ENCODE peak calls at places on chromosomes 1 and 21, in six cellular contexts. E is SW480, O is fibroblast of mammary gland, P is iPS-NIHi11, N is glomerular endothelial cell, G is thoracic aorta. B is an unnamed sample.

GRCh38 chr21:32207096-32207716 is 71.6 kb downstream of the MIS18A start:
- DNase-seq in O (no peak), G (no peak), E (no peak), P (no peak), N (no peak), B (no peak)

GRCh38 chr1:38489844-38490270 is 369.7 kb downstream of the RRAGC start:
- DNase-seq in O (peak; percentile 4), E (peak; percentile 50), G (no peak), N (no peak), P (peak; percentile 93), B (peak; percentile 69)

GRCh38 chr1:162560303-162561036 is 1.1 kb upstream of the UAP1 start:
- DNase-seq in P (no peak), G (no peak), O (no peak), N (no peak), E (peak; percentile 8), B (no peak)

GRCh38 chr1:99919221-99919620 is 50.6 kb upstream of the SLC35A3 start:
- DNase-seq in G (no peak), E (no peak), P (no peak), N (no peak), O (peak; percentile 55), B (no peak)

GRCh38 chr1:233304489-233305102 is 9.1 kb upstream of the PCNX2 start:
- DNase-seq in G (no peak), P (no peak), E (peak; percentile 55), O (peak; percentile 35), N (no peak), B (no peak)

GRCh38 chr1:62841587-62842169 is 57.7 kb downstream of the ATG4C start:
- DNase-seq in P (peak; percentile 68), O (peak; percentile 74), G (no peak), N (peak; percentile 68), E (peak; percentile 56), B (peak; percentile 22)

GRCh38 chr1:224433671-224434446 is 738 bp downstream of the WDR26 start:
- DNase-seq in P (peak; percentile 49), O (no peak), E (peak; percentile 16), G (no peak), N (no peak), B (peak; percentile 64)

GRCh38 chr1:53273526-53273925 is 35.2 kb upstream of the MAGOH start:
- DNase-seq in N (no peak), G (no peak), E (no peak), P (no peak), O (no peak), B (no peak)

GRCh38 chr21:21085206-21085605 is 87.0 kb downstream of the NCAM2 start:
- DNase-seq in P (no peak), O (no peak), E (no peak), G (no peak), N (no peak), B (no peak)

GRCh38 chr1:220431840-220432239 is 96.1 kb upstream of the MARK1 start:
- DNase-seq in N (no peak), G (no peak), O (no peak), P (no peak), E (no peak), B (no peak)

GRCh38 chr1:4172659-4173599 is 272.9 kb upstream of the C1orf174 start:
- DNase-seq in O (no peak), N (no peak), P (peak; percentile 13), G (no peak), E (peak; percentile 65), B (no peak)

GRCh38 chr1:30184393-30185141 is 538.8 kb downstream of the MATN1 start:
- DNase-seq in G (no peak), E (no peak), P (no peak), O (no peak), N (no peak), B (no peak)

GRCh38 chr21:41819856-41820281 is 53.0 kb upstream of the RIPK4 start:
- DNase-seq in G (no peak), E (no peak), O (no peak), P (no peak), N (no peak), B (no peak)

GRCh38 chr1:228176024-228176395 is 10.4 kb downstream of the IBA57 start:
- DNase-seq in P (no peak), E (no peak), O (no peak), G (no peak), N (no peak), B (no peak)

GRCh38 chr21:36575306-36575705 is 95.4 kb upstream of the CLDN14 start:
- DNase-seq in E (no peak), O (no peak), G (no peak), P (no peak), N (no peak), B (no peak)